ENCODE peak calls at places on chromosomes 13 and 19, in eight cellular contexts. Y is neural crest cell; R is activated T-cell treated with anti-CD3 and anti-CD28 coated beads, Interleukin-2, amount 50 U/mL, for 72 hours; O is stimulated activated naive B cell treated with anti-CD40 and anti-IgM and Interleukin-4, amounts not matched to agents 10 μg/mL and 1 μg/mL and 100 μg/mL, for 72 hours; S is EL; L is uterus; T is GM23338; M is ovary. P is an unnamed sample.

GRCh38 chr19:14577885-14578427 is 4.9 kb upstream of the CLEC17A start:
- DNase-seq in O (peak), R (no peak), L (no peak), Y (no peak), M (no peak), T (peak), S (peak), P (no peak)

GRCh38 chr13:32426981-32427851 is 714 bp downstream of the N4BP2L1 start:
- DNase-seq in R (peak), L (peak), O (peak), S (peak), Y (peak), M (peak), T (peak), P (no peak)

GRCh38 chr19:13803038-13803437 is 7.8 kb downstream of the ZSWIM4 start:
- DNase-seq in L (no peak), R (no peak), M (no peak), Y (no peak), S (no peak), T (no peak), O (no peak), P (no peak)

GRCh38 chr19:51354103-51354741 is 12.0 kb downstream of the ETFB start:
- DNase-seq in O (no peak), T (no peak), S (no peak), L (no peak), Y (no peak), R (no peak), M (no peak), P (no peak)

GRCh38 chr19:14003279-14004051 is 2.7 kb downstream of the RFX1 start:
- DNase-seq in Y (no peak), M (no peak), L (no peak), T (no peak), S (no peak), R (no peak), O (no peak), P (no peak)

GRCh38 chr19:53328967-53329366 is 4.6 kb upstream of the ZNF845 start:
- DNase-seq in O (peak), Y (no peak), L (peak), T (peak), S (no peak), M (peak), R (peak), P (no peak)

GRCh38 chr13:37453246-37453645 is 145.3 kb downstream of the POSTN start:
- DNase-seq in L (no peak), S (peak), M (no peak), T (no peak), O (no peak), R (no peak), Y (no peak), P (no peak)

GRCh38 chr13:113052206-113052605 is 53.4 kb upstream of the F7 start:
- DNase-seq in S (no peak), T (no peak), M (no peak), O (no peak), L (no peak), Y (no peak), R (no peak), P (no peak)

GRCh38 chr13:46168341-46168740 is 13.6 kb downstream of the LCP1 start:
- DNase-seq in L (peak), M (no peak), S (peak), T (no peak), Y (no peak), O (peak), R (peak), P (no peak)

GRCh38 chr19:10912619-10913018 is 15.8 kb downstream of the YIPF2 start:
- DNase-seq in M (no peak), L (no peak), R (no peak), Y (no peak), S (no peak), O (no peak), T (no peak), P (no peak)

GRCh38 chr19:7722231-7722651 is 9.7 kb downstream of the CLEC4G start:
- DNase-seq in S (no peak), T (no peak), R (no peak), O (peak), M (no peak), L (no peak), Y (no peak), P (no peak)

GRCh38 chr19:18763674-18764590 is 27.2 kb downstream of the COMP start:
- DNase-seq in T (no peak), R (no peak), S (peak), Y (no peak), L (no peak), O (no peak), M (no peak), P (peak)

GRCh38 chr19:10116085-10116865 is 3.4 kb downstream of the EIF3G start:
- DNase-seq in Y (no peak), O (no peak), R (no peak), S (no peak), T (no peak), M (no peak), L (no peak), P (no peak)

GRCh38 chr13:44132710-44133109 is 240.9 kb upstream of the SERP2 start:
- DNase-seq in M (no peak), Y (no peak), L (no peak), O (no peak), T (no peak), S (peak), R (no peak), P (peak)

GRCh38 chr13:73054712-73055111 is 4.1 kb upstream of the KLF5 start:
- DNase-seq in Y (no peak), L (no peak), M (no peak), T (no peak), R (no peak), S (no peak), O (no peak), P (no peak)

GRCh38 chr19:4488496-4488895 is 16.4 kb downstream of the HDGFL2 start:
- DNase-seq in S (no peak), M (no peak), L (no peak), Y (no peak), T (no peak), O (no peak), R (no peak), P (no peak)

GRCh38 chr19:571127-571974 is 1.0 kb upstream of the BSG start:
- DNase-seq in L (no peak), O (no peak), M (no peak), R (peak), Y (peak), S (peak), T (peak), P (peak)

GRCh38 chr13:40084934-40085333 is 429.5 kb downstream of the COG6 start:
- DNase-seq in T (no peak), M (no peak), L (no peak), Y (no peak), S (no peak), R (no peak), O (no peak), P (no peak)

GRCh38 chr13:23710366-23710765 is 140.2 kb downstream of the TNFRSF19 start:
- DNase-seq in O (no peak), T (no peak), R (no peak), M (no peak), Y (no peak), L (no peak), S (no peak), P (no peak)

GRCh38 chr19:18469245-18470107 is 31.5 kb upstream of the ISYNA1 start:
- DNase-seq in S (peak), O (no peak), T (peak), Y (peak), L (peak), R (peak), M (peak), P (peak)

GRCh38 chr19:50162988-50163387 is at the start of gene IZUMO2:
- DNase-seq in L (no peak), Y (no peak), S (no peak), O (no peak), M (no peak), R (no peak), T (peak), P (no peak)

GRCh38 chr13:94464771-94465170 is 14.7 kb downstream of the DCT start:
- DNase-seq in S (no peak), O (no peak), M (no peak), R (peak), L (no peak), Y (no peak), T (no peak), P (no peak)

GRCh38 chr19:2607712-2608601 is 94.5 kb downstream of the GNG7 start:
- DNase-seq in M (peak), R (peak), T (no peak), O (peak), Y (no peak), S (no peak), L (no peak), P (no peak)

GRCh38 chr19:40266912-40267600 is 18.1 kb downstream of the AKT2 start:
- DNase-seq in T (peak), R (no peak), M (no peak), S (no peak), Y (no peak), L (no peak), O (no peak), P (no peak)

GRCh38 chr13:52850396-52851152 is 2.1 kb upstream of the PCDH8 start:
- DNase-seq in T (peak), S (peak), M (peak), O (peak), L (peak), Y (peak), R (peak), P (no peak)

GRCh38 chr19:1122972-1123363 is 19.2 kb downstream of the GPX4 start:
- DNase-seq in O (peak), T (peak), R (peak), Y (peak), S (peak), M (peak), L (peak), P (peak)

GRCh38 chr13:35881360-35881759 is 249.8 kb downstream of the DCLK1 start:
- DNase-seq in T (no peak), L (no peak), M (no peak), R (no peak), S (no peak), Y (no peak), O (no peak), P (no peak)

GRCh38 chr19:39031368-39032163 is 783 bp downstream of the FBXO27 start:
- DNase-seq in R (peak), S (peak), L (peak), O (peak), T (peak), Y (peak), M (peak), P (no peak)

GRCh38 chr19:39428309-39429112 is 7.2 kb downstream of the RPS16 start:
- DNase-seq in L (peak), O (no peak), Y (no peak), T (peak), R (no peak), M (peak), S (peak), P (peak)

GRCh38 chr19:10568444-10568825 is 344 bp downstream of the CDKN2D start:
- DNase-seq in T (peak), R (peak), Y (no peak), L (no peak), S (no peak), O (no peak), M (no peak), P (no peak)

GRCh38 chr19:1249990-1250298 is 1.6 kb downstream of the MIDN start:
- DNase-seq in S (no peak), L (no peak), M (no peak), O (no peak), R (no peak), Y (no peak), T (no peak), P (no peak)

GRCh38 chr13:20974981-20975585 is 72.5 kb upstream of the XPO4 start:
- DNase-seq in S (no peak), O (no peak), L (no peak), M (no peak), T (no peak), Y (no peak), R (no peak), P (no peak)

GRCh38 chr19:13930402-13930801 is 7.8 kb downstream of the PODNL1 start:
- DNase-seq in Y (no peak), S (no peak), T (no peak), R (no peak), O (no peak), L (no peak), M (no peak), P (no peak)

GRCh38 chr13:77448689-77449088 is 86.8 kb upstream of the SCEL start:
- DNase-seq in T (peak), M (no peak), Y (no peak), R (no peak), O (no peak), S (no peak), L (no peak), P (no peak)

GRCh38 chr19:39498262-39499081 is at the start of gene DLL3:
- DNase-seq in R (no peak), L (no peak), T (peak), Y (peak), M (no peak), S (peak), O (no peak), P (peak)

GRCh38 chr19:42313096-42313839 is at the start of gene TMEM145:
- DNase-seq in M (peak), L (no peak), Y (peak), T (peak), O (no peak), S (peak), R (peak), P (no peak)

GRCh38 chr19:5960005-5961001 is 17.6 kb downstream of the RANBP3 start:
- DNase-seq in Y (no peak), S (no peak), M (no peak), T (no peak), L (no peak), O (no peak), R (no peak), P (no peak)

GRCh38 chr19:1854542-1855039 is 6.3 kb upstream of the REXO1 start:
- DNase-seq in O (no peak), Y (no peak), T (peak), M (no peak), S (no peak), R (no peak), L (no peak), P (no peak)

GRCh38 chr13:25738342-25738771 is 313.5 kb downstream of the SHISA2 start:
- DNase-seq in Y (no peak), T (no peak), S (peak), M (no peak), L (no peak), R (no peak), O (no peak), P (no peak)